ENCODE peak calls at places on chromosomes 5 and 9, in seven cellular contexts. M is HCT116, T is ovary, G is body of pancreas, Y is uterus, U is spleen, S is IMR-90. P is an unnamed sample.
A peak's percentile ranks its signal among the peaks of the same experiment; 100 is the strongest.

GRCh38 chr9:132242621-132243155 is 80.8 kb downstream of the NTNG2 start:
- DNase-seq in M (no peak), T (peak; percentile 31), G (no peak), Y (no peak), U (no peak), S (no peak), P (no peak)

GRCh38 chr9:81861644-81862043 is 66.6 kb upstream of the SPATA31D4 start:
- DNase-seq in M (no peak), T (no peak), G (no peak), Y (no peak), U (no peak), S (peak; percentile 90), P (no peak)

GRCh38 chr5:171537463-171537862 is 118.0 kb downstream of the FGF18 start:
- DNase-seq in M (no peak), T (no peak), G (no peak), Y (no peak), U (no peak), S (no peak), P (no peak)

GRCh38 chr5:88768411-88768810 is 114.6 kb downstream of the MEF2C start:
- DNase-seq in M (no peak), T (no peak), G (no peak), Y (no peak), U (no peak), S (no peak), P (no peak)

GRCh38 chr5:92574023-92574422 is 1007.0 kb downstream of the NR2F1-AS1 start:
- DNase-seq in M (no peak), T (no peak), G (no peak), Y (no peak), U (no peak), S (no peak), P (no peak)

GRCh38 chr5:149956685-149957084 is 3.9 kb upstream of the SLC26A2 start:
- DNase-seq in M (no peak), T (no peak), G (no peak), Y (no peak), U (no peak), S (no peak), P (no peak)

GRCh38 chr5:149749481-149750365 is 19.6 kb downstream of the PPARGC1B start:
- DNase-seq in M (no peak), T (no peak), G (no peak), Y (no peak), U (no peak), S (no peak), P (no peak)

GRCh38 chr9:89436326-89436725 is 61.6 kb downstream of the SEMA4D start:
- DNase-seq in M (no peak), T (no peak), G (no peak), Y (no peak), U (no peak), S (no peak), P (no peak)

GRCh38 chr9:15271403-15271802 is 35.6 kb downstream of the TTC39B start:
- DNase-seq in M (no peak), T (no peak), G (no peak), Y (no peak), U (no peak), S (no peak), P (no peak)

GRCh38 chr9:89842267-89842768 is 237.5 kb downstream of the GADD45G start:
- DNase-seq in M (no peak), T (no peak), G (peak; percentile 61), Y (no peak), U (peak; percentile 61), S (no peak), P (no peak)

GRCh38 chr5:61205013-61205412 is 42.7 kb upstream of the SMIM15 start:
- DNase-seq in M (no peak), T (no peak), G (no peak), Y (no peak), U (no peak), S (no peak), P (no peak)

GRCh38 chr5:124421584-124421983 is 324.9 kb downstream of the ZNF608 start:
- DNase-seq in M (no peak), T (no peak), G (no peak), Y (no peak), U (no peak), S (no peak), P (no peak)

GRCh38 chr9:96209407-96210031 is 92.5 kb downstream of the HSD17B3 start:
- DNase-seq in M (no peak), T (peak; percentile 45), G (no peak), Y (no peak), U (no peak), S (peak; percentile 50), P (no peak)

GRCh38 chr5:83417884-83418283 is 53.7 kb upstream of the VCAN start:
- DNase-seq in M (no peak), T (no peak), G (peak; percentile 14), Y (no peak), U (no peak), S (no peak), P (no peak)

GRCh38 chr9:111559000-111559610 is 34.1 kb downstream of the ZNF483 start:
- DNase-seq in M (no peak), T (no peak), G (no peak), Y (no peak), U (no peak), S (peak; percentile 69), P (no peak)

GRCh38 chr5:76403963-76404693 is 1.0 kb downstream of the IQGAP2 start:
- DNase-seq in M (no peak), T (no peak), G (peak; percentile 89), Y (no peak), U (peak; percentile 90), S (no peak), P (peak; percentile 2)

GRCh38 chr5:15500326-15500958 is 462 bp downstream of the FBXL7 start:
- DNase-seq in M (no peak), T (peak; percentile 65), G (no peak), Y (peak; percentile 60), U (peak; percentile 75), S (peak; percentile 25), P (no peak)

GRCh38 chr5:3601929-3602712 is 6.5 kb downstream of the IRX1 start:
- DNase-seq in M (no peak), T (no peak), G (no peak), Y (no peak), U (peak; percentile 70), S (no peak), P (no peak)
- H3K9me3 ChIP-seq in M (peaks cover 7% of the 10 kb centered on the region), T (no peaks in the 10 kb centered on the region), G (no peaks in the 10 kb centered on the region), Y (no peaks in the 10 kb centered on the region), U (no peaks in the 10 kb centered on the region), S (no peaks in the 10 kb centered on the region), P (no peaks in the 10 kb centered on the region)

DNA sequence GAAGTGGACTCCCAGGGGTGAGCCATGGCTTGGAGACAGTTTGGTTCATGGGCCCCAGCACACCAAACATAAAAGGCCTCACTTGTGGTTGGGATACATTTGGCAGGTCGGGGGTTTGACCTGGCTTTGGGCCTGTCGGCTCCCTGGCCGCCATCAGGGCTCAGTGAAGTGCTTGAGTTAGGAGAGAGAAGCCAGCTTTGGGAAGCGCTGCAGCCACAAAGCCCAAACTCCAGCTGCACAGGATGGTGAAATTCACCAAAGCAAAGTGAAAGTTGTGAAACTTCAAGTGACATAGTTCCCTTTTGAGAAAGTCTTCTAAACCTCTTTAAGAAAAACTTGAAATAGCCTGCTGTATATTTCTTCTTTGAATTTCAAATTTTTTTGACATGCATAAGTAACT is 27.5 kb downstream of the SLC46A2 start:
- DNase-seq in M (no peak), T (no peak), G (no peak), Y (no peak), U (peak; percentile 80), S (peak; percentile 57), P (no peak)
- TF ChIP-seq POLR2A in M (no peak), T (no peak), G (no peak), Y (no peak), U (no peak), S (no peak), P (no peak)

GRCh38 chr5:132867046-132867451 is 607 bp downstream of the UQCRQ start:
- DNase-seq in M (no peak), T (no peak), G (no peak), Y (no peak), U (no peak), S (no peak), P (no peak)
- H3K4me3 ChIP-seq in M (peak overlapping the region; percentile 98), T (peak overlapping the region; percentile 91), G (peak overlapping the region; percentile 78), Y (peak overlapping the region; percentile 85), U (peak overlapping the region; percentile 67), S (peak overlapping the region; percentile 81), P (peak overlapping the region; percentile 88)

GRCh38 chr5:141319202-141319601 is 1.4 kb downstream of the TAF7 start:
- DNase-seq in M (no peak), T (no peak), G (no peak), Y (no peak), U (no peak), S (no peak), P (no peak)

GRCh38 chr5:141326088-141326854 is 4.0 kb upstream of the PCDHGA1 start:
- DNase-seq in M (no peak), T (peak; percentile 66), G (peak; percentile 22), Y (peak; percentile 64), U (peak; percentile 84), S (peak; percentile 82), P (no peak)

GRCh38 chr5:141319699-141320098 is 885 bp downstream of the TAF7 start:
- DNase-seq in M (no peak), T (no peak), G (no peak), Y (no peak), U (no peak), S (no peak), P (no peak)

GRCh38 chr5:141322261-141322660 is 1.7 kb upstream of the TAF7 start:
- DNase-seq in M (no peak), T (no peak), G (no peak), Y (no peak), U (no peak), S (no peak), P (no peak)

GRCh38 chr5:141320225-141321169 is at the start of gene TAF7:
- DNase-seq in M (peak; percentile 89), T (peak; percentile 92), G (peak; percentile 89), Y (peak; percentile 86), U (peak; percentile 97), S (peak; percentile 92), P (peak; percentile 63)
- H3K9me3 ChIP-seq in M (peaks cover 19% of the 10 kb centered on the region), T (peaks cover 37% of the 10 kb centered on the region), G (peaks cover 3% of the 10 kb centered on the region), Y (peaks cover 14% of the 10 kb centered on the region), U (peaks cover 92% of the 10 kb centered on the region), S (peaks cover 41% of the 10 kb centered on the region), P (peaks cover 19% of the 10 kb centered on the region)

P was measured in esophagus squamous epithelium.